ENCODE peak calls at places on chromosomes 5 and 9, in four cellular contexts. One of them, this sample, is unnamed.

GRCh38 chr5:59007460-59008063 is 424.7 kb downstream of the RAB3C start:
- DNase-seq in AG08396: peak; percentile 9
- DNase-seq in non-pigmented ciliary epithelial cell: no peak
- DNase-seq in HepG2: no peak
- DNase-seq in this sample: peak; percentile 58

GRCh38 chr5:132136906-132137305 is 63.3 kb downstream of the CSF2 start:
- DNase-seq in AG08396: peak; percentile 37
- DNase-seq in non-pigmented ciliary epithelial cell: peak; percentile 45
- DNase-seq in HepG2: no peak
- DNase-seq in this sample: peak; percentile 52

GRCh38 chr9:105399117-105399516 is 48.7 kb upstream of the FSD1L start:
- DNase-seq in AG08396: no peak
- DNase-seq in non-pigmented ciliary epithelial cell: no peak
- DNase-seq in HepG2: no peak
- DNase-seq in this sample: no peak

GRCh38 chr9:23467276-23467675 is 358.8 kb downstream of the ELAVL2 start:
- DNase-seq in AG08396: no peak
- DNase-seq in non-pigmented ciliary epithelial cell: no peak
- DNase-seq in HepG2: no peak
- DNase-seq in this sample: no peak

GRCh38 chr5:134569758-134570364 is 44.4 kb downstream of the JADE2 start:
- DNase-seq in AG08396: no peak
- DNase-seq in non-pigmented ciliary epithelial cell: no peak
- DNase-seq in HepG2: no peak
- DNase-seq in this sample: no peak

GRCh38 chr5:31382051-31382878 is 149.6 kb downstream of the DROSHA start:
- DNase-seq in AG08396: no peak
- DNase-seq in non-pigmented ciliary epithelial cell: no peak
- DNase-seq in HepG2: no peak
- DNase-seq in this sample: no peak

GRCh38 chr5:102797485-102797884 is 42.4 kb downstream of the PAM start:
- DNase-seq in AG08396: no peak
- DNase-seq in non-pigmented ciliary epithelial cell: no peak
- DNase-seq in HepG2: no peak
- DNase-seq in this sample: no peak

GRCh38 chr5:9632495-9632894 is 2.3 kb upstream of the TAS2R1 start:
- DNase-seq in AG08396: no peak
- DNase-seq in non-pigmented ciliary epithelial cell: no peak
- DNase-seq in HepG2: no peak
- DNase-seq in this sample: no peak

GRCh38 chr5:25892251-25892650 is 1146.1 kb downstream of the CDH9 start:
- DNase-seq in AG08396: no peak
- DNase-seq in non-pigmented ciliary epithelial cell: no peak
- DNase-seq in HepG2: no peak
- DNase-seq in this sample: no peak

GRCh38 chr9:124202447-124202971 is 55.2 kb upstream of the NEK6 start:
- DNase-seq in AG08396: no peak
- DNase-seq in non-pigmented ciliary epithelial cell: no peak
- DNase-seq in HepG2: no peak
- DNase-seq in this sample: no peak

GRCh38 chr9:72013188-72013877 is 47.1 kb downstream of the C9orf57 start:
- DNase-seq in AG08396: no peak
- DNase-seq in non-pigmented ciliary epithelial cell: no peak
- DNase-seq in HepG2: no peak
- DNase-seq in this sample: no peak

GRCh38 chr5:179870403-179870903 is 11.8 kb upstream of the MRNIP start:
- DNase-seq in AG08396: no peak
- DNase-seq in non-pigmented ciliary epithelial cell: no peak
- DNase-seq in HepG2: peak; percentile 29
- DNase-seq in this sample: peak; percentile 45

GRCh38 chr9:83583151-83584014 is 39.6 kb upstream of the IDNK start:
- DNase-seq in AG08396: peak; percentile 63
- DNase-seq in non-pigmented ciliary epithelial cell: peak; percentile 40
- DNase-seq in HepG2: peak; percentile 47
- DNase-seq in this sample: peak; percentile 72

GRCh38 chr5:44952376-44952775 is 143.6 kb downstream of the MRPS30 start:
- DNase-seq in AG08396: peak; percentile 18
- DNase-seq in non-pigmented ciliary epithelial cell: no peak
- DNase-seq in HepG2: peak; percentile 18
- DNase-seq in this sample: peak; percentile 46

GRCh38 chr9:95189230-95190098 is 128.0 kb downstream of the FANCC start:
- DNase-seq in AG08396: peak; percentile 55
- DNase-seq in non-pigmented ciliary epithelial cell: peak; percentile 45
- DNase-seq in HepG2: peak; percentile 35
- DNase-seq in this sample: no peak

GRCh38 chr5:106397700-106398099 is 1273.0 kb downstream of the EFNA5 start:
- DNase-seq in AG08396: peak; percentile 30
- DNase-seq in non-pigmented ciliary epithelial cell: peak; percentile 97
- DNase-seq in HepG2: no peak
- DNase-seq in this sample: peak; percentile 48

GRCh38 chr5:135072357-135073247 is 38.6 kb upstream of the PITX1 start:
- DNase-seq in AG08396: no peak
- DNase-seq in non-pigmented ciliary epithelial cell: no peak
- DNase-seq in HepG2: no peak
- DNase-seq in this sample: no peak

GRCh38 chr5:132385321-132386105 is 16.0 kb downstream of the SLC22A5 start:
- DNase-seq in AG08396: peak; percentile 75
- DNase-seq in non-pigmented ciliary epithelial cell: no peak
- DNase-seq in HepG2: peak; percentile 52
- DNase-seq in this sample: peak; percentile 84

GRCh38 chr9:121463026-121463827 is 36.4 kb downstream of the GGTA1 start:
- DNase-seq in AG08396: peak; percentile 34
- DNase-seq in non-pigmented ciliary epithelial cell: no peak
- DNase-seq in HepG2: peak; percentile 4
- DNase-seq in this sample: peak; percentile 39

GRCh38 chr5:113293068-113293571 is 141.7 kb downstream of the TSSK1B start:
- DNase-seq in AG08396: no peak
- DNase-seq in non-pigmented ciliary epithelial cell: no peak
- DNase-seq in HepG2: no peak
- DNase-seq in this sample: no peak

GRCh38 chr9:7533376-7534090 is 266.0 kb downstream of the DMAC1 start:
- DNase-seq in AG08396: no peak
- DNase-seq in non-pigmented ciliary epithelial cell: no peak
- DNase-seq in HepG2: no peak
- DNase-seq in this sample: no peak

GRCh38 chr5:32709789-32710334 is 1.3 kb upstream of the NPR3 start:
- DNase-seq in AG08396: peak; percentile 80
- DNase-seq in non-pigmented ciliary epithelial cell: peak; percentile 27
- DNase-seq in HepG2: peak; percentile 41
- DNase-seq in this sample: peak; percentile 85

GRCh38 chr9:33415152-33416038 is 13.0 kb upstream of the AQP7 start:
- DNase-seq in AG08396: peak; percentile 70
- DNase-seq in non-pigmented ciliary epithelial cell: no peak
- DNase-seq in HepG2: peak; percentile 99
- DNase-seq in this sample: peak; percentile 75

GRCh38 chr9:97502984-97503861 is 1.8 kb downstream of the TMOD1 start:
- DNase-seq in AG08396: no peak
- DNase-seq in non-pigmented ciliary epithelial cell: no peak
- DNase-seq in HepG2: no peak
- DNase-seq in this sample: no peak

GRCh38 chr5:143592648-143593047 is 189.2 kb upstream of the NR3C1 start:
- DNase-seq in AG08396: no peak
- DNase-seq in non-pigmented ciliary epithelial cell: no peak
- DNase-seq in HepG2: no peak
- DNase-seq in this sample: no peak

GRCh38 chr5:124236366-124237231 is 509.8 kb downstream of the ZNF608 start:
- DNase-seq in AG08396: no peak
- DNase-seq in non-pigmented ciliary epithelial cell: no peak
- DNase-seq in HepG2: no peak
- DNase-seq in this sample: no peak

This sample was measured in GM03348.